ENCODE peak calls at places on chromosomes 2 and 18, in four cellular contexts. One of them, this sample, is unnamed.

GRCh38 chr18:45165871-45166270 is 449.4 kb upstream of the SLC14A2 start:
- DNase-seq in cardiac muscle cell: no peak
- DNase-seq in choroid plexus epithelial cell: no peak
- DNase-seq in HFFc6: no peak
- DNase-seq in this sample: no peak

GRCh38 chr2:118991554-118991953 is 49.6 kb downstream of the MARCO start:
- DNase-seq in HFFc6: no peak
- DNase-seq in choroid plexus epithelial cell: no peak
- DNase-seq in cardiac muscle cell: no peak
- DNase-seq in this sample: peak; percentile 71

GRCh38 chr2:175575346-175576258 is 394.1 kb upstream of the ATP5MC3 start:
- DNase-seq in choroid plexus epithelial cell: no peak
- DNase-seq in cardiac muscle cell: no peak
- DNase-seq in HFFc6: no peak
- DNase-seq in this sample: no peak

GRCh38 chr2:144261966-144262365 is 258.0 kb downstream of the ZEB2 start:
- DNase-seq in HFFc6: no peak
- DNase-seq in cardiac muscle cell: no peak
- DNase-seq in choroid plexus epithelial cell: no peak
- DNase-seq in this sample: no peak

GRCh38 chr18:31835528-31836138 is 75.0 kb upstream of the SLC25A52 start:
- DNase-seq in cardiac muscle cell: no peak
- DNase-seq in HFFc6: no peak
- DNase-seq in choroid plexus epithelial cell: peak; percentile 45
- DNase-seq in this sample: no peak

GRCh38 chr2:130339885-130340745 is 2.6 kb upstream of the IMP4 start:
- DNase-seq in HFFc6: no peak
- DNase-seq in cardiac muscle cell: no peak
- DNase-seq in choroid plexus epithelial cell: no peak
- DNase-seq in this sample: no peak

GRCh38 chr2:128403814-128404708 is 85.4 kb upstream of the HS6ST1 start:
- DNase-seq in cardiac muscle cell: no peak
- DNase-seq in choroid plexus epithelial cell: no peak
- DNase-seq in HFFc6: no peak
- DNase-seq in this sample: peak; percentile 52

GRCh38 chr2:222693837-222694236 is 22.4 kb downstream of the MOGAT1 start:
- DNase-seq in HFFc6: peak; percentile 15
- DNase-seq in choroid plexus epithelial cell: peak; percentile 61
- DNase-seq in cardiac muscle cell: no peak
- DNase-seq in this sample: no peak

GRCh38 chr2:7730449-7730848 is 813.2 kb downstream of the RNF144A start:
- DNase-seq in HFFc6: no peak
- DNase-seq in cardiac muscle cell: no peak
- DNase-seq in choroid plexus epithelial cell: no peak
- DNase-seq in this sample: no peak

GRCh38 chr18:650428-650858 is 7.0 kb upstream of the TYMS start:
- DNase-seq in cardiac muscle cell: no peak
- DNase-seq in HFFc6: no peak
- DNase-seq in choroid plexus epithelial cell: no peak
- DNase-seq in this sample: no peak

GRCh38 chr2:236179653-236180500 is 11.7 kb upstream of the GBX2 start:
- DNase-seq in cardiac muscle cell: no peak
- DNase-seq in HFFc6: peak; percentile 26
- DNase-seq in choroid plexus epithelial cell: peak; percentile 47
- DNase-seq in this sample: no peak

GRCh38 chr18:8121942-8122480 is 487.2 kb upstream of the RAB12 start:
- DNase-seq in cardiac muscle cell: no peak
- DNase-seq in HFFc6: peak; percentile 62
- DNase-seq in choroid plexus epithelial cell: peak; percentile 89
- DNase-seq in this sample: no peak

GRCh38 chr2:119126650-119127049 is 31.9 kb downstream of the C1QL2 start:
- DNase-seq in cardiac muscle cell: peak; percentile 40
- DNase-seq in choroid plexus epithelial cell: peak; percentile 7
- DNase-seq in HFFc6: no peak
- DNase-seq in this sample: no peak

GRCh38 chr2:233706720-233707119 is 6.0 kb upstream of the UGT1A5 start:
- DNase-seq in cardiac muscle cell: no peak
- DNase-seq in HFFc6: peak; percentile 48
- DNase-seq in choroid plexus epithelial cell: peak; percentile 62
- DNase-seq in this sample: no peak

DNA sequence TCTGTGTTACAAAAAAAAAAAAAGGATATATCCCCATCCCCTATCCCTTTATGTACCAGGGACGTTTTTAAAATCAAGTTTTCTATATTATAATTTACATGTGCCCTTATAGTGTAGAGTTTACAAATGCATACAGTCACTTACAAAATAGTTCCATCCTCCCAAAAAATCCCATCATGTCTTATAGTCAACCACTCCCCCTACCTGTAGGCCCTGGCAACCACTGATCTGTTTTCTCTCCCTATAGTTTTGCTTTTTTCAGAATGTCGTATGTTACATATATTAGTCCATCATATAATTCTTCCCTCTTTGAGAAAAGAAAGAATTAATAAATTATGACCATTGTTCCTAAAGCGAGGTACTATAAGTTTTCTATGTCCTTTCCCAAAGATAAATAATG is 17.8 kb downstream of the CFAP210 start:
- DNase-seq in cardiac muscle cell: no peak
- DNase-seq in HFFc6: no peak
- DNase-seq in choroid plexus epithelial cell: peak; percentile 18
- DNase-seq in this sample: no peak
- TF ChIP-seq CTCF in cardiac muscle cell: peak; percentile 17
- TF ChIP-seq CTCF in HFFc6: peak; percentile 28
- TF ChIP-seq CTCF in choroid plexus epithelial cell: peak; percentile 52
- TF ChIP-seq CTCF in this sample: no peak

DNA sequence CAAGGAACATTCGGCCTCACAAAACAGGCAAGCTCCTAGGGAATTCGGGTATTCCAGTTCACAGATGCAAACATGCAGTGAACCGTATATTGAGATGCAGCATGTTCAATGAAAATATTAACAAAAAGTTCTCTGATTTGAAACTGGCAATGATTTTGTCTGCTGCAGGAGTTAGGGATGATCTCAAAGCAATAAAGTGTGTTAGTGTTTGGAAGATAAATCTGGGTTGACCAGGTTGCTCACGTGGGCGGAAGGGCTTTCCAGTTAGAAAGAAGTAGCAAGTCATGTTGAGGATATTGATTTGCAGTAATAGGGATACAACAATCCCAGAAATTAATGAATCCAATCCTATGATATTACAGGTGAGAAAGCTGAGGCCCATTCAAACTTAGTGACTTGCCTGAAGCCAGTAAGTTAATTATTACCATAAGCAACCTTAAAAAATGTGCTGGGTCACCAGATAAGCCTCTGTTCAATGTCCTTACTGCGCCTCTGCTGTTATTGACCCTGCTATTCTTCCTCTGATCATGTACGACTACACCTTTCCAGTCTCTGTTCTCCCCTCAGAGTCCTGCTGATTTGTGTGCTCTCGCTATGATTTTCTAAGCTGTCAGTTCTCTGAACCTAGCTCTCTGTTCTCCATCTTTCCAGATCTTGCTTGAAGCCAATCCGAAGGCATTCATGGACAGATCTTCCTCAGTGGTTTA is 370.8 kb downstream of the DSEL start:
- DNase-seq in HFFc6: no peak
- DNase-seq in cardiac muscle cell: no peak
- DNase-seq in choroid plexus epithelial cell: no peak
- DNase-seq in this sample: no peak
- TF ChIP-seq CTCF in HFFc6: no peak
- TF ChIP-seq CTCF in cardiac muscle cell: no peak
- TF ChIP-seq CTCF in choroid plexus epithelial cell: no peak
- TF ChIP-seq CTCF in this sample: no peak

GRCh38 chr18:62519684-62520083 is 3.1 kb upstream of the ZCCHC2 start:
- DNase-seq in choroid plexus epithelial cell: no peak
- DNase-seq in cardiac muscle cell: no peak
- DNase-seq in HFFc6: no peak
- DNase-seq in this sample: no peak
- TF ChIP-seq CTCF in choroid plexus epithelial cell: no peak
- TF ChIP-seq CTCF in cardiac muscle cell: no peak
- TF ChIP-seq CTCF in HFFc6: no peak
- TF ChIP-seq CTCF in this sample: no peak

DNA sequence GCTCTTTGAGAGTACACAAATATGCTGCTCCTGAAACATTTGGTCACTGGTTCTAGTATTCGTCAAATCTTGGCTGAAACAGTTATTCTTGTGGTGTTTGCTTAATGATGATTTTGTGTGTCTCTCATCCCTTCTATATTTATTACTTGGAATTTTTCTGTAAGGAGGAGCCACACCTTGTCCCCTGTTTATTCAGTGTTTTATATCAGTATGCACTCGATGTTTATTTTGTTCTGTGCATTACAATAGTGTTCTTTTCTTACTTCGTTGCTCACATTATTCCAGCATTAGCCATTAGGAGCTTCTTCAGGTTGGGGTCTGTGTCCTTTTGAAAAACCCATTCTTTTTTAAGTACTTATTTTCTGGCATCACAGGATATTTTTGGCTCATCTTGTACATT is 5.1 kb upstream of the RAMP1 start:
- DNase-seq in choroid plexus epithelial cell: no peak
- DNase-seq in cardiac muscle cell: no peak
- DNase-seq in HFFc6: no peak
- DNase-seq in this sample: no peak
- TF ChIP-seq CTCF in choroid plexus epithelial cell: no peak
- TF ChIP-seq CTCF in cardiac muscle cell: no peak
- TF ChIP-seq CTCF in HFFc6: no peak
- TF ChIP-seq CTCF in this sample: no peak

GRCh38 chr2:112220186-112220585 is 34.7 kb downstream of the ZC3H8 start:
- DNase-seq in choroid plexus epithelial cell: no peak
- DNase-seq in cardiac muscle cell: no peak
- DNase-seq in HFFc6: no peak
- DNase-seq in this sample: no peak

GRCh38 chr2:112220831-112221230 is 34.0 kb downstream of the ZC3H8 start:
- DNase-seq in choroid plexus epithelial cell: no peak
- DNase-seq in cardiac muscle cell: no peak
- DNase-seq in HFFc6: no peak
- DNase-seq in this sample: no peak

GRCh38 chr2:112217854-112218253 is 37.0 kb downstream of the ZC3H8 start:
- DNase-seq in choroid plexus epithelial cell: no peak
- DNase-seq in HFFc6: no peak
- DNase-seq in cardiac muscle cell: peak; percentile 5
- DNase-seq in this sample: no peak

GRCh38 chr2:112216158-112216557 is 38.7 kb downstream of the ZC3H8 start:
- DNase-seq in cardiac muscle cell: peak; percentile 24
- DNase-seq in HFFc6: peak; percentile 8
- DNase-seq in choroid plexus epithelial cell: peak; percentile 56
- DNase-seq in this sample: no peak
- TF ChIP-seq CTCF in cardiac muscle cell: peak; percentile 43
- TF ChIP-seq CTCF in HFFc6: peak; percentile 55
- TF ChIP-seq CTCF in choroid plexus epithelial cell: peak; percentile 61
- TF ChIP-seq CTCF in this sample: no peak

GRCh38 chr2:177673602-177674595 is 281.3 kb downstream of the AGPS start:
- DNase-seq in cardiac muscle cell: no peak
- DNase-seq in choroid plexus epithelial cell: peak; percentile 9
- DNase-seq in HFFc6: no peak
- DNase-seq in this sample: no peak
- TF ChIP-seq CTCF in cardiac muscle cell: no peak
- TF ChIP-seq CTCF in choroid plexus epithelial cell: peak; percentile 44
- TF ChIP-seq CTCF in HFFc6: peak; percentile 31
- TF ChIP-seq CTCF in this sample: no peak

DNA sequence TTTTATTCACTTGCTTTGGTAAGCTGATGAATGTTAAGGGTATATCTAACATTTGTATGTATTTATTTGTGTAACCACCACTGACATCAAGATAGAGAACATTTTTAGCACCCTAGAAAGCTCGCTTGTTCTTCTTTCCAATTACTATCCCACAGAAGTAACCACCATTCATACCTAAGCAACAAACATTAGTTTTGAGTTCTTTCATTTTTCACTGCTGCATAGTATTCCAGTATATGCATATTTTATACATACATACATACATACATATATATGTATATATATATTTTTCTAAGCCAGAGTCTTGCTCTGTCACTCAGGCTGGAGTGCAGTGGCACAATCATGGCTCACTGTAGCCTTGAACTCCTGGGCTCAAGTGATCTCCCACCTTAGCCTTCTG is 11.1 kb upstream of the DYM start:
- DNase-seq in choroid plexus epithelial cell: no peak
- DNase-seq in HFFc6: no peak
- DNase-seq in cardiac muscle cell: no peak
- DNase-seq in this sample: no peak
- TF ChIP-seq CTCF in choroid plexus epithelial cell: no peak
- TF ChIP-seq CTCF in HFFc6: no peak
- TF ChIP-seq CTCF in cardiac muscle cell: no peak
- TF ChIP-seq CTCF in this sample: no peak

GRCh38 chr18:41747723-41748242 is 207.3 kb upstream of the PIK3C3 start:
- DNase-seq in cardiac muscle cell: no peak
- DNase-seq in HFFc6: no peak
- DNase-seq in choroid plexus epithelial cell: no peak
- DNase-seq in this sample: no peak

GRCh38 chr18:41744664-41745063 is 210.4 kb upstream of the PIK3C3 start:
- DNase-seq in choroid plexus epithelial cell: no peak
- DNase-seq in HFFc6: no peak
- DNase-seq in cardiac muscle cell: no peak
- DNase-seq in this sample: no peak

GRCh38 chr18:41751161-41751560 is 203.9 kb upstream of the PIK3C3 start:
- DNase-seq in choroid plexus epithelial cell: no peak
- DNase-seq in HFFc6: peak; percentile 36
- DNase-seq in cardiac muscle cell: no peak
- DNase-seq in this sample: no peak

GRCh38 chr18:41745166-41746049 is 209.6 kb upstream of the PIK3C3 start:
- DNase-seq in HFFc6: peak; percentile 15
- DNase-seq in choroid plexus epithelial cell: peak; percentile 73
- DNase-seq in cardiac muscle cell: peak; percentile 77
- DNase-seq in this sample: no peak
- TF ChIP-seq CTCF in HFFc6: peak; percentile 80
- TF ChIP-seq CTCF in choroid plexus epithelial cell: peak; percentile 85
- TF ChIP-seq CTCF in cardiac muscle cell: peak; percentile 87
- TF ChIP-seq CTCF in this sample: no peak

DNA sequence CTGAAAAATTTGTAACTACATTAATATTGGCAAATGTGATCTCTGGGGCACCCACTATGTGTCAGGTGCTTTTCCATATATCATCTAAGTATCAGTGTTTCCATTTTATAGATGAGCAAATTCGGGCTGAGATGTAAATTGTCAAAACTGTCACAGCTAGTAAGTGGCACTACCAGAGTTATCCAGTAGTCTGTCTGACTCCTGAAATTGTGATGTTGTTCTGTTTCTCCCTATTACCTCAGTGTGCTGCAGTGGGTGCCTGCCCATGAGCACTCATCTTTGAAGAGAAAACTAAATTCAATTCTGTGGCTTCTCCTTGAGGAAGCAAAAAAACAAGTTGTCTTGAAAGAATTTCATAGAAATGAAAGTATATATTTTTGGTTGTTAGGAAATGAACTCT is 467.4 kb upstream of the FANCL start:
- DNase-seq in cardiac muscle cell: no peak
- DNase-seq in choroid plexus epithelial cell: no peak
- DNase-seq in HFFc6: no peak
- DNase-seq in this sample: no peak
- TF ChIP-seq CTCF in cardiac muscle cell: no peak
- TF ChIP-seq CTCF in choroid plexus epithelial cell: no peak
- TF ChIP-seq CTCF in HFFc6: no peak
- TF ChIP-seq CTCF in this sample: no peak

GRCh38 chr2:238875531-238876231 is 27.8 kb downstream of the TWIST2 start:
- DNase-seq in cardiac muscle cell: no peak
- DNase-seq in HFFc6: no peak
- DNase-seq in choroid plexus epithelial cell: no peak
- DNase-seq in this sample: peak; percentile 88

GRCh38 chr2:238873841-238874240 is 26.0 kb downstream of the TWIST2 start:
- DNase-seq in choroid plexus epithelial cell: no peak
- DNase-seq in HFFc6: no peak
- DNase-seq in cardiac muscle cell: no peak
- DNase-seq in this sample: peak; percentile 62

GRCh38 chr2:238876232-238876630 is 28.3 kb downstream of the TWIST2 start:
- DNase-seq in cardiac muscle cell: no peak
- DNase-seq in choroid plexus epithelial cell: no peak
- DNase-seq in HFFc6: no peak
- DNase-seq in this sample: no peak

GRCh38 chr2:238874330-238875050 is 26.6 kb downstream of the TWIST2 start:
- DNase-seq in choroid plexus epithelial cell: no peak
- DNase-seq in cardiac muscle cell: no peak
- DNase-seq in HFFc6: peak; percentile 76
- DNase-seq in this sample: no peak

GRCh38 chr2:238875161-238875530 is 27.3 kb downstream of the TWIST2 start:
- DNase-seq in HFFc6: peak; percentile 74
- DNase-seq in cardiac muscle cell: no peak
- DNase-seq in choroid plexus epithelial cell: peak; percentile 75
- DNase-seq in this sample: peak; percentile 89
- TF ChIP-seq CTCF in HFFc6: peak; percentile 88
- TF ChIP-seq CTCF in cardiac muscle cell: peak; percentile 10
- TF ChIP-seq CTCF in choroid plexus epithelial cell: peak; percentile 72
- TF ChIP-seq CTCF in this sample: no peak